ENCODE peak calls at places on chromosomes 1 and 21, in nine cellular contexts. J is stomach, P is left ventricle myocardium inferior, I is AG04449, E is upper lobe of right lung, R is foreskin keratinocyte, U is endodermal cell, K is fibroblast of the aortic adventitia, T is heart left ventricle. O is an unnamed sample.

GRCh38 chr1:55127827-55128343 is 87.3 kb downstream of the USP24 start:
- DNase-seq in R (no peak), E (no peak), I (no peak), J (no peak), K (peak), T (no peak), P (no peak), U (no peak), O (no peak)

GRCh38 chr1:193456883-193457282 is 270.5 kb upstream of the B3GALT2 start:
- DNase-seq in I (no peak), T (no peak), R (no peak), P (no peak), U (no peak), J (no peak), E (no peak), K (no peak), O (no peak)

GRCh38 chr1:40421348-40421693 is 29.0 kb upstream of the ZFP69B start:
- DNase-seq in U (no peak), T (no peak), I (no peak), E (no peak), J (no peak), K (no peak), P (no peak), R (no peak), O (no peak)

GRCh38 chr21:29504751-29505321 is 206.1 kb downstream of the BACH1 start:
- DNase-seq in R (no peak), T (no peak), E (no peak), U (no peak), I (peak), P (no peak), K (peak), J (no peak), O (no peak)

GRCh38 chr1:57423135-57424131 is at the start of gene DAB1:
- DNase-seq in R (no peak), E (no peak), P (no peak), K (peak), I (no peak), T (peak), U (peak), J (no peak), O (no peak)

GRCh38 chr21:36909901-36910561 is 56.4 kb downstream of the HLCS start:
- DNase-seq in E (no peak), J (no peak), P (no peak), K (peak), U (no peak), R (peak), I (peak), T (no peak), O (no peak)

GRCh38 chr1:220702733-220703704 is 12.9 kb downstream of the C1orf115 start:
- DNase-seq in P (no peak), J (no peak), T (no peak), U (no peak), I (no peak), R (no peak), E (no peak), K (no peak), O (no peak)

GRCh38 chr21:46452719-46453118 is 6.0 kb upstream of the DIP2A start:
- DNase-seq in K (no peak), U (no peak), E (no peak), R (no peak), J (no peak), I (no peak), P (no peak), T (no peak), O (no peak)

GRCh38 chr1:191348328-191348727 is 809.9 kb upstream of the RGS18 start:
- DNase-seq in K (no peak), T (no peak), E (no peak), U (no peak), P (no peak), J (no peak), I (no peak), R (no peak), O (no peak)

GRCh38 chr1:243505986-243506689 is 250.3 kb downstream of the SDCCAG8 start:
- DNase-seq in E (no peak), R (no peak), P (no peak), J (no peak), U (peak), K (no peak), I (no peak), T (no peak), O (no peak)

GRCh38 chr1:32703479-32704291 is 1.1 kb upstream of the SYNC start:
- DNase-seq in R (peak), U (peak), K (peak), J (no peak), I (peak), P (peak), E (peak), T (no peak), O (no peak)

GRCh38 chr1:228986093-228986904 is 251.0 kb downstream of the RHOU start:
- DNase-seq in E (no peak), U (peak), K (peak), P (peak), T (peak), I (no peak), J (peak), R (no peak), O (no peak)

GRCh38 chr21:45993210-45994085 is 11.9 kb downstream of the COL6A1 start:
- DNase-seq in R (no peak), P (peak), U (peak), E (peak), T (peak), K (no peak), J (no peak), I (no peak), O (peak)

GRCh38 chr1:66282343-66282852 is 251.6 kb upstream of the SGIP1 start:
- DNase-seq in I (peak), U (no peak), K (peak), J (no peak), P (no peak), R (peak), E (no peak), T (no peak), O (no peak)

GRCh38 chr1:17119076-17119743 is at the start of gene PADI2:
- DNase-seq in I (no peak), K (peak), T (peak), U (peak), E (peak), R (no peak), P (peak), J (peak), O (peak)

GRCh38 chr1:171636141-171636540 is 14.1 kb downstream of the MYOCOS start:
- DNase-seq in E (no peak), I (no peak), P (no peak), T (no peak), K (no peak), J (no peak), U (peak), R (no peak), O (no peak)

GRCh38 chr1:203686091-203686632 is 59.5 kb downstream of the ATP2B4 start:
- DNase-seq in R (no peak), J (no peak), I (no peak), T (no peak), U (no peak), E (no peak), P (no peak), K (peak), O (no peak)

GRCh38 chr1:218496561-218496960 is 151.4 kb downstream of the TGFB2 start:
- DNase-seq in K (peak), I (peak), P (no peak), U (no peak), E (no peak), T (no peak), R (peak), J (no peak), O (no peak)

GRCh38 chr21:46028547-46029200 is 47.1 kb downstream of the COL6A1 start:
- DNase-seq in U (no peak), J (no peak), I (no peak), P (no peak), E (no peak), R (no peak), K (peak), T (no peak), O (no peak)

GRCh38 chr1:71026093-71026492 is 21.5 kb downstream of the PTGER3 start:
- DNase-seq in J (no peak), R (no peak), T (no peak), P (no peak), E (no peak), I (no peak), K (no peak), U (no peak), O (no peak)

GRCh38 chr1:36432616-36433015 is 17.6 kb downstream of the OSCP1 start:
- DNase-seq in I (no peak), J (peak), R (no peak), K (no peak), T (no peak), U (no peak), E (no peak), P (no peak), O (no peak)

GRCh38 chr1:240484804-240485441 is 127.0 kb downstream of the GREM2 start:
- DNase-seq in J (no peak), I (no peak), P (no peak), K (no peak), T (no peak), R (no peak), E (no peak), U (no peak), O (no peak)

GRCh38 chr1:91645031-91645430 is 144.4 kb downstream of the CDC7 start:
- DNase-seq in R (no peak), E (no peak), K (no peak), J (no peak), I (no peak), T (no peak), U (peak), P (no peak), O (no peak)

GRCh38 chr1:77832889-77833288 is 53.4 kb downstream of the MIGA1 start:
- DNase-seq in U (no peak), E (no peak), T (no peak), R (no peak), J (no peak), P (no peak), I (peak), K (peak), O (no peak)

GRCh38 chr1:169925505-169926482 is 32.1 kb upstream of the SCYL3 start:
- DNase-seq in E (no peak), U (no peak), R (no peak), I (no peak), J (no peak), P (no peak), K (peak), T (no peak), O (no peak)

GRCh38 chr1:176843352-176844297 is 320.9 kb downstream of the ASTN1 start:
- DNase-seq in T (no peak), E (no peak), P (no peak), U (peak), J (no peak), K (peak), R (no peak), I (peak), O (no peak)

GRCh38 chr1:87867631-87868030 is 539.0 kb downstream of the LMO4 start:
- DNase-seq in P (no peak), T (no peak), K (peak), U (no peak), R (peak), I (no peak), J (no peak), E (no peak), O (no peak)

GRCh38 chr1:179788259-179788658 is 45.2 kb downstream of the FAM163A start:
- DNase-seq in E (no peak), K (no peak), P (no peak), R (no peak), J (no peak), T (no peak), U (peak), I (no peak), O (no peak)

GRCh38 chr21:42553435-42553834 is 39.8 kb downstream of the SLC37A1 start:
- DNase-seq in I (no peak), E (peak), T (no peak), K (peak), J (no peak), P (no peak), U (no peak), R (no peak), O (no peak)
- TF ChIP-seq CTCF in I (no peak), E (no peak), T (no peak), K (peak), J (no peak), P (no peak), U (no peak), R (no peak), O (no peak)

GRCh38 chr1:162846256-162847212 is 14.4 kb downstream of the CCDC190 start:
- DNase-seq in T (no peak), R (no peak), J (no peak), I (no peak), P (no peak), U (no peak), E (no peak), K (no peak), O (no peak)
- TF ChIP-seq CTCF in T (no peak), R (no peak), J (no peak), I (no peak), P (no peak), U (no peak), E (no peak), K (no peak), O (no peak)

GRCh38 chr1:214452152-214452806 is 99.1 kb downstream of the PTPN14 start:
- DNase-seq in E (no peak), K (no peak), R (no peak), U (peak), I (no peak), T (no peak), J (no peak), P (no peak), O (no peak)
- TF ChIP-seq CTCF in E (no peak), K (no peak), R (peak), U (peak), I (peak), T (no peak), J (no peak), P (no peak), O (no peak)

GRCh38 chr1:206931709-206932108 is 10.0 kb upstream of the FCMR start:
- DNase-seq in J (no peak), K (no peak), U (peak), P (no peak), T (no peak), I (no peak), E (no peak), R (no peak), O (no peak)
- TF ChIP-seq CTCF in J (no peak), K (peak), U (peak), P (no peak), T (no peak), I (no peak), E (no peak), R (peak), O (no peak)

GRCh38 chr1:208349679-208350330 is 105.6 kb upstream of the PLXNA2 start:
- DNase-seq in J (no peak), E (no peak), K (no peak), I (no peak), T (no peak), U (peak), P (no peak), R (no peak), O (no peak)

GRCh38 chr1:208351838-208352237 is 107.7 kb upstream of the PLXNA2 start:
- DNase-seq in I (no peak), U (no peak), R (no peak), E (no peak), K (no peak), J (no peak), T (no peak), P (no peak), O (no peak)

DNA sequence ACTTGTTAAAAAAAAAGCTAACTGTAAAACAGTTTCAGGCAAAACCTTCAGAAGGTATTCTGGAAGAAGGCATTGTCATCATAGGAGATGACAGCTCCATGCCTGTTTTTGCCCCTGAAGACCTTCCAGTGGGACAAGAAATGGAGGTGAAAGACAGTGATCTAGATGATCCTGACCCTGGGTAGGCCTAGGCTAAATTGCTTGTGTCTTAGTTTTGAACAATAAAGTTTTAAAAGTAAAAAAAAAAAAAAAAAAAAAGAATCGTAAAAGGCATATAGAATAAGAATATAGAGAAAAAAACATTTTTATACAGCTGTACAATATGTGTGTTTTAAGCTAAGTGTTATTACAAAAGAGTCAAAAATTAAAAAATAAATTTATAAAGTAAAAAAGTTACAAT is 106.6 kb upstream of the PLXNA2 start:
- DNase-seq in I (no peak), K (no peak), E (no peak), J (no peak), T (no peak), P (no peak), R (no peak), U (no peak), O (no peak)
- TF ChIP-seq CTCF in I (no peak), K (no peak), E (no peak), J (no peak), T (no peak), P (no peak), R (no peak), U (no peak), O (no peak)

GRCh38 chr1:225974454-225974853 is 24.7 kb downstream of the SDE2 start:
- DNase-seq in R (no peak), J (no peak), P (no peak), I (no peak), K (no peak), E (no peak), T (no peak), U (no peak), O (no peak)

GRCh38 chr1:225980005-225980404 is 19.1 kb downstream of the SDE2 start:
- DNase-seq in J (peak), U (no peak), K (no peak), P (no peak), E (no peak), T (no peak), I (no peak), R (no peak), O (no peak)

GRCh38 chr1:225979421-225979820 is 19.7 kb downstream of the SDE2 start:
- DNase-seq in U (no peak), I (no peak), P (no peak), R (no peak), J (no peak), E (no peak), K (no peak), T (no peak), O (no peak)

GRCh38 chr1:225981714-225982113 is 17.4 kb downstream of the SDE2 start:
- DNase-seq in E (no peak), I (no peak), T (no peak), K (no peak), R (no peak), P (no peak), J (no peak), U (no peak), O (no peak)

GRCh38 chr1:225977937-225978748 is 21.0 kb downstream of the SDE2 start:
- DNase-seq in U (no peak), T (no peak), K (no peak), J (no peak), P (no peak), R (no peak), E (no peak), I (no peak), O (no peak)
- TF ChIP-seq CTCF in U (no peak), T (no peak), K (no peak), J (no peak), P (no peak), R (no peak), E (no peak), I (no peak), O (no peak)

O was measured in mesothelial cell of epicardium.